ENCODE peak calls at places on chromosomes 13 and 19, in nine cellular contexts. T is IMR-90; W is A673; O is tibial artery; B is lower lobe of right lung; A is DND-41; E is SJSA1; S is colonic mucosa; M is CD4-positive, alpha-beta T cell. F is an unnamed sample. For H3K27me3, the result is how much of the 10 kb centered on the place peaks cover.

GRCh38 chr13:112450567-112451240 is 74.5 kb downstream of the SPACA7 start:
- DNase-seq in T (no peak), W (no peak), O (peak), B (no peak), A (no peak), E (no peak), S (no peak), M (no peak), F (no peak)

GRCh38 chr19:7382694-7383093 is 34.0 kb downstream of the ARHGEF18 start:
- DNase-seq in T (no peak), W (no peak), O (no peak), B (no peak), A (no peak), E (no peak), S (no peak), M (no peak), F (no peak)

GRCh38 chr19:19443902-19444693 is 38.6 kb downstream of the GATAD2A start:
- DNase-seq in T (no peak), W (no peak), O (no peak), B (no peak), A (no peak), E (no peak), S (no peak), M (no peak), F (no peak)

GRCh38 chr19:16160445-16160942 is 12.8 kb downstream of the CIB3 start:
- DNase-seq in T (no peak), W (no peak), O (no peak), B (no peak), A (no peak), E (no peak), S (no peak), M (no peak), F (no peak)

GRCh38 chr19:29311391-29311790 is 98.4 kb upstream of the UQCRFS1 start:
- DNase-seq in T (no peak), W (no peak), O (no peak), B (no peak), A (no peak), E (no peak), S (no peak), M (no peak), F (no peak)

GRCh38 chr19:38003427-38004099 is 96.6 kb downstream of the SIPA1L3 start:
- DNase-seq in T (peak), W (peak), O (peak), B (peak), A (peak), E (peak), S (peak), M (no peak), F (peak)

GRCh38 chr19:41014643-41015042 is 23.6 kb downstream of the CYP2B6 start:
- DNase-seq in T (no peak), W (no peak), O (no peak), B (no peak), A (no peak), E (no peak), S (no peak), M (no peak), F (no peak)

GRCh38 chr19:3459322-3459881 is 20.9 kb downstream of the SMIM24 start:
- DNase-seq in T (peak), W (no peak), O (peak), B (peak), A (peak), E (no peak), S (peak), M (no peak), F (peak)

GRCh38 chr19:49212302-49212701 is 54.7 kb downstream of the TRPM4 start:
- DNase-seq in T (no peak), W (peak), O (no peak), B (no peak), A (no peak), E (no peak), S (no peak), M (no peak), F (no peak)

GRCh38 chr19:49436381-49437017 is 4.8 kb downstream of the SLC17A7 start:
- DNase-seq in T (no peak), W (no peak), O (no peak), B (no peak), A (peak), E (no peak), S (peak), M (peak), F (no peak)

GRCh38 chr19:37930416-37930815 is 23.4 kb downstream of the SIPA1L3 start:
- DNase-seq in T (no peak), W (no peak), O (no peak), B (peak), A (no peak), E (no peak), S (no peak), M (no peak), F (no peak)

GRCh38 chr19:31610036-31610435 is 260.8 kb upstream of the TSHZ3 start:
- DNase-seq in T (no peak), W (no peak), O (no peak), B (no peak), A (no peak), E (no peak), S (no peak), M (no peak), F (no peak)

GRCh38 chr13:63124863-63125262 is 1709.2 kb upstream of the PCDH20 start:
- DNase-seq in T (peak), W (peak), O (no peak), B (no peak), A (no peak), E (no peak), S (no peak), M (no peak), F (no peak)

GRCh38 chr19:2744113-2744512 is 4.3 kb upstream of the SLC39A3 start:
- DNase-seq in T (no peak), W (no peak), O (no peak), B (no peak), A (no peak), E (no peak), S (no peak), M (no peak), F (no peak)

GRCh38 chr13:48864100-48864499 is 111.6 kb upstream of the FNDC3A start:
- DNase-seq in T (no peak), W (no peak), O (no peak), B (no peak), A (no peak), E (no peak), S (no peak), M (no peak), F (no peak)

GRCh38 chr13:98664924-98665637 is 87.4 kb downstream of the SLC15A1 start:
- DNase-seq in T (no peak), W (no peak), O (no peak), B (no peak), A (no peak), E (no peak), S (no peak), M (no peak), F (no peak)

GRCh38 chr19:35712910-35713845 is 4.6 kb upstream of the KMT2B start:
- DNase-seq in T (no peak), W (no peak), O (no peak), B (no peak), A (no peak), E (no peak), S (no peak), M (peak), F (no peak)

GRCh38 chr13:68540244-68540643 is 1310.1 kb upstream of the PCDH9 start:
- DNase-seq in T (no peak), W (no peak), O (no peak), B (no peak), A (no peak), E (no peak), S (no peak), M (no peak), F (no peak)

GRCh38 chr13:26749285-26749684 is 11.3 kb downstream of the GPR12 start:
- DNase-seq in T (no peak), W (no peak), O (no peak), B (no peak), A (no peak), E (no peak), S (no peak), M (no peak), F (no peak)

GRCh38 chr19:46373573-46374359 is 26.9 kb downstream of the PPP5C start:
- DNase-seq in T (peak), W (peak), O (peak), B (peak), A (peak), E (peak), S (peak), M (no peak), F (peak)

GRCh38 chr13:108760129-108760528 is 130.7 kb downstream of the MYO16 start:
- DNase-seq in T (no peak), W (no peak), O (no peak), B (no peak), A (no peak), E (no peak), S (no peak), M (no peak), F (no peak)

GRCh38 chr19:32675720-32676185 is at the start of gene RGS9BP:
- DNase-seq in T (peak), W (peak), O (peak), B (peak), A (peak), E (peak), S (peak), M (peak), F (peak)

GRCh38 chr19:19217110-19217509 is 5.4 kb downstream of the NCAN start:
- DNase-seq in T (peak), W (no peak), O (no peak), B (no peak), A (no peak), E (no peak), S (no peak), M (no peak), F (no peak)

GRCh38 chr13:108769213-108770070 is 140.0 kb downstream of the MYO16 start:
- DNase-seq in T (no peak), W (no peak), O (no peak), B (no peak), A (no peak), E (no peak), S (no peak), M (no peak), F (no peak)

GRCh38 chr19:45087531-45087930 is 5.4 kb upstream of the PPP1R37 start:
- DNase-seq in T (no peak), W (no peak), O (no peak), B (no peak), A (peak), E (no peak), S (no peak), M (peak), F (no peak)

GRCh38 chr13:110312669-110313031 is 5.6 kb downstream of the COL4A2 start:
- DNase-seq in T (peak), W (no peak), O (peak), B (no peak), A (no peak), E (peak), S (no peak), M (no peak), F (no peak)

GRCh38 chr13:75312884-75313520 is 169.0 kb downstream of the TBC1D4 start:
- DNase-seq in T (no peak), W (no peak), O (no peak), B (no peak), A (no peak), E (no peak), S (peak), M (no peak), F (no peak)

GRCh38 chr13:30735025-30735967 is at the start of gene ALOX5AP:
- DNase-seq in T (no peak), W (no peak), O (no peak), B (no peak), A (peak), E (no peak), S (no peak), M (peak), F (no peak)

GRCh38 chr19:16208064-16208759 is 10.5 kb downstream of the AP1M1 start:
- DNase-seq in T (no peak), W (no peak), O (peak), B (no peak), A (no peak), E (no peak), S (no peak), M (no peak), F (no peak)

GRCh38 chr13:113220877-113221276 is 11.5 kb downstream of the CUL4A start:
- DNase-seq in T (no peak), W (no peak), O (no peak), B (no peak), A (no peak), E (peak), S (no peak), M (peak), F (no peak)

GRCh38 chr19:10835089-10835753 is 791 bp downstream of the TMED1 start:
- DNase-seq in T (no peak), W (no peak), O (no peak), B (no peak), A (no peak), E (no peak), S (no peak), M (no peak), F (no peak)
- H3K27ac ChIP-seq in T (peak), W (peak), O (peak), B (peak), A (peak), E (no peak), S (peak), M (peak), F (peak)

GRCh38 chr13:27971776-27972618 is 2.9 kb upstream of the CDX2 start:
- DNase-seq in T (no peak), W (no peak), O (peak), B (no peak), A (no peak), E (no peak), S (no peak), M (no peak), F (no peak)
- H3K27me3 ChIP-seq in T (half or more), W (half or more), O (under half), B (half or more), A (under half), E (half or more), S (under half), M (half or more), F (under half)

DNA sequence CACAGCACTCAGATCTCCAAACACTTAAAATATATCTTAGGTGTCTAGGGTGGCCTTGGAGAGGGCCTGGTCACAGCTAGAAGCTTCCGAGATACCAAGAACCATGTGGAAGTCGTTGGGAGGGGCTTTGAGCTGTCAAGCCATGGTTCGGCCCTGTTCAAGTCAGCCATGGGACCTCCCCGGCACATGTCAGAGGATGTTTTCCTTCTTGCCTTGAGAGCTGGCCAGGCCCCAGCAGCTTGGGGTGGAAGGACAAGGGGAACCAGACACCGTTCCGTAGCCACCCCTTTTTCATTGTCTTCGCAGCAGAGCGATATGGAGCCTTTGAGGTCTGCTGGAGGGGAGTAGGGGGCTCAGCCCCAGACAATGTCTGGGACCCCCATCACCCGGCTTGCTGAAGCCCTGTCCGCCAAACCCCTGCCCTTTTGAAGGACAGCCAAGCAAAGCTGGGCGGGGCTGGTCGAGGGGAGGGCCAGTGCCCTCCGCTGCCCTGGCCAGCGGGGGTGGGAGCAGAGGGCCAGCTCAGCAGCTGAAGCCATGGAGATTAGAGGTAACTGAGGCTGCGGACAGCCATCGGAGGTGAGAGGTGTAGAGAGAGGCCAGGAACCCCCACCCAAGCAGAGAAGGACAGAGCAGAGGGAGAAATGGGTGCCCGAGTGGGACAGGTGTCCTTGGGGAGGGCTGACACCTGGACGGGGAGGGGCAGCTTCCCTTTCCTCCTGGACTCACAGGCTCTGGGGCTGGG is 435 bp downstream of the KLK11 start:
- DNase-seq in T (no peak), W (no peak), O (no peak), B (no peak), A (no peak), E (no peak), S (no peak), M (no peak), F (no peak)
- H3K27ac ChIP-seq in T (no peak), W (no peak), O (no peak), B (no peak), A (no peak), E (no peak), S (no peak), M (no peak), F (no peak)

DNA sequence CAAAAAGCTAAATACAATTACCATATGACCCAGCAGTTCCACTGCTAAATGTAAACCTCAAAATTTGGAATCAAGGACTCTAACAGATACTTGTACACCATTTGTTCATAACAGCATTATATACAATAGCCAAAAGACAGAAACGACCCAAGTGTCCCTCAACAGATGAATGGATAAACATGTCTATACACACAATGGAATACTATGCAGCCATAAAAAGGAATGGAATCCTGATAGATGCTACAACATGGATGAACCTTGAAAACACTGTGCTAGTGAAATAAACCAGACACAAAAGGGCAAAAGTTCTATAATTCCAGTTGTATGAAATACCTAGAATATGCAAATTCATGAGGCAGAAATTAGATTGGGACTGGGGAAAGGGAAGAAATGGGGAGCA is 12.2 kb downstream of the NEK3 start:
- DNase-seq in T (no peak), W (no peak), O (no peak), B (no peak), A (no peak), E (no peak), S (no peak), M (no peak), F (no peak)
- H3K27me3 ChIP-seq in T (under half), W (under half), O (under half), B (under half), A (under half), E (under half), S (under half), M (under half), F (under half)

GRCh38 chr19:5588441-5588840 is 20.7 kb upstream of the TINCR start:
- DNase-seq in T (no peak), W (peak), O (no peak), B (no peak), A (no peak), E (no peak), S (no peak), M (no peak), F (no peak)
- H3K27ac ChIP-seq in T (no peak), W (peak), O (no peak), B (no peak), A (no peak), E (no peak), S (no peak), M (no peak), F (no peak)

GRCh38 chr19:50720181-50720920 is 749 bp upstream of the SHANK1 start:
- DNase-seq in T (no peak), W (no peak), O (no peak), B (no peak), A (no peak), E (no peak), S (no peak), M (no peak), F (no peak)
- H3K27me3 ChIP-seq in T (under half), W (under half), O (under half), B (half or more), A (half or more), E (half or more), S (under half), M (half or more), F (under half)

GRCh38 chr13:102495663-102496062 is 93.8 kb upstream of the FGF14 start:
- DNase-seq in T (no peak), W (no peak), O (no peak), B (no peak), A (no peak), E (no peak), S (no peak), M (no peak), F (no peak)
- H3K27ac ChIP-seq in T (no peak), W (no peak), O (no peak), B (no peak), A (no peak), E (no peak), S (no peak), M (no peak), F (no peak)

F was measured in thoracic aorta.